ENCODE peak calls at places on chromosomes 4 and X, in eight cellular contexts. One of them, this sample, is unnamed.
A peak's percentile ranks its signal among the peaks of the same experiment; 100 is the strongest.

GRCh38 chr4:108116423-108117168 is 52.1 kb downstream of the LEF1 start:
- ATAC-seq in activated naive CD4-positive, alpha-beta T cell treated with anti-CD3 and anti-CD28 coated beads, Interleukin-2, amount 50 U/mL, for 72 hours: peak; percentile 78
- ATAC-seq in A549: no peak
- ATAC-seq in left lung: peak; percentile 22
- ATAC-seq in activated CD8-positive, alpha-beta T cell treated with anti-CD3 and anti-CD28 coated beads, Interleukin-2, amount 10 ng/mL, durations not matched to agents 7 days and 5 days: peak; percentile 28
- ATAC-seq in aorta: peak; percentile 51
- ATAC-seq in IMR-90: no peak
- ATAC-seq in activated CD4-positive, CD25-positive, alpha-beta regulatory T cell treated with anti-CD3 and anti-CD28 coated beads, Interleukin-2, amount 50 U/mL, for 24 hours: peak; percentile 59
- ATAC-seq in this sample: no peak

GRCh38 chr4:5863461-5864113 is 29.3 kb downstream of the CRMP1 start:
- ATAC-seq in activated naive CD4-positive, alpha-beta T cell treated with anti-CD3 and anti-CD28 coated beads, Interleukin-2, amount 50 U/mL, for 72 hours: peak; percentile 92
- ATAC-seq in A549: peak; percentile 84
- ATAC-seq in left lung: peak; percentile 33
- ATAC-seq in activated CD8-positive, alpha-beta T cell treated with anti-CD3 and anti-CD28 coated beads, Interleukin-2, amount 10 ng/mL, durations not matched to agents 7 days and 5 days: peak; percentile 74
- ATAC-seq in aorta: no peak
- ATAC-seq in IMR-90: peak; percentile 93
- ATAC-seq in activated CD4-positive, CD25-positive, alpha-beta regulatory T cell treated with anti-CD3 and anti-CD28 coated beads, Interleukin-2, amount 50 U/mL, for 24 hours: peak; percentile 87
- ATAC-seq in this sample: no peak

GRCh38 chr4:1660948-1661677 is 23.0 kb downstream of the FAM53A start:
- ATAC-seq in activated naive CD4-positive, alpha-beta T cell treated with anti-CD3 and anti-CD28 coated beads, Interleukin-2, amount 50 U/mL, for 72 hours: no peak
- ATAC-seq in A549: no peak
- ATAC-seq in left lung: no peak
- ATAC-seq in activated CD8-positive, alpha-beta T cell treated with anti-CD3 and anti-CD28 coated beads, Interleukin-2, amount 10 ng/mL, durations not matched to agents 7 days and 5 days: no peak
- ATAC-seq in aorta: no peak
- ATAC-seq in IMR-90: no peak
- ATAC-seq in activated CD4-positive, CD25-positive, alpha-beta regulatory T cell treated with anti-CD3 and anti-CD28 coated beads, Interleukin-2, amount 50 U/mL, for 24 hours: no peak
- ATAC-seq in this sample: no peak

GRCh38 chrX:124343016-124343415 is 3.3 kb upstream of the SH2D1A start:
- ATAC-seq in activated naive CD4-positive, alpha-beta T cell treated with anti-CD3 and anti-CD28 coated beads, Interleukin-2, amount 50 U/mL, for 72 hours: peak; percentile 6
- ATAC-seq in A549: no peak
- ATAC-seq in left lung: no peak
- ATAC-seq in activated CD8-positive, alpha-beta T cell treated with anti-CD3 and anti-CD28 coated beads, Interleukin-2, amount 10 ng/mL, durations not matched to agents 7 days and 5 days: no peak
- ATAC-seq in aorta: no peak
- ATAC-seq in IMR-90: no peak
- ATAC-seq in activated CD4-positive, CD25-positive, alpha-beta regulatory T cell treated with anti-CD3 and anti-CD28 coated beads, Interleukin-2, amount 50 U/mL, for 24 hours: no peak
- ATAC-seq in this sample: no peak

GRCh38 chrX:46953597-46953996 is 41.4 kb downstream of the JADE3 start:
- ATAC-seq in activated naive CD4-positive, alpha-beta T cell treated with anti-CD3 and anti-CD28 coated beads, Interleukin-2, amount 50 U/mL, for 72 hours: no peak
- ATAC-seq in A549: no peak
- ATAC-seq in left lung: no peak
- ATAC-seq in activated CD8-positive, alpha-beta T cell treated with anti-CD3 and anti-CD28 coated beads, Interleukin-2, amount 10 ng/mL, durations not matched to agents 7 days and 5 days: no peak
- ATAC-seq in aorta: no peak
- ATAC-seq in IMR-90: peak; percentile 29
- ATAC-seq in activated CD4-positive, CD25-positive, alpha-beta regulatory T cell treated with anti-CD3 and anti-CD28 coated beads, Interleukin-2, amount 50 U/mL, for 24 hours: no peak
- ATAC-seq in this sample: no peak

GRCh38 chrX:23765449-23765848 is 17.5 kb upstream of the SAT1 start:
- ATAC-seq in activated naive CD4-positive, alpha-beta T cell treated with anti-CD3 and anti-CD28 coated beads, Interleukin-2, amount 50 U/mL, for 72 hours: no peak
- ATAC-seq in A549: peak; percentile 30
- ATAC-seq in left lung: no peak
- ATAC-seq in activated CD8-positive, alpha-beta T cell treated with anti-CD3 and anti-CD28 coated beads, Interleukin-2, amount 10 ng/mL, durations not matched to agents 7 days and 5 days: no peak
- ATAC-seq in aorta: no peak
- ATAC-seq in IMR-90: no peak
- ATAC-seq in activated CD4-positive, CD25-positive, alpha-beta regulatory T cell treated with anti-CD3 and anti-CD28 coated beads, Interleukin-2, amount 50 U/mL, for 24 hours: no peak
- ATAC-seq in this sample: no peak

GRCh38 chr4:67873116-67873515 is 10.7 kb downstream of the TMPRSS11D start:
- ATAC-seq in activated naive CD4-positive, alpha-beta T cell treated with anti-CD3 and anti-CD28 coated beads, Interleukin-2, amount 50 U/mL, for 72 hours: no peak
- ATAC-seq in A549: no peak
- ATAC-seq in left lung: no peak
- ATAC-seq in activated CD8-positive, alpha-beta T cell treated with anti-CD3 and anti-CD28 coated beads, Interleukin-2, amount 10 ng/mL, durations not matched to agents 7 days and 5 days: no peak
- ATAC-seq in aorta: no peak
- ATAC-seq in IMR-90: no peak
- ATAC-seq in activated CD4-positive, CD25-positive, alpha-beta regulatory T cell treated with anti-CD3 and anti-CD28 coated beads, Interleukin-2, amount 50 U/mL, for 24 hours: no peak
- ATAC-seq in this sample: no peak

GRCh38 chr4:39045791-39046221 is 13.6 kb upstream of the TMEM156 start:
- ATAC-seq in activated naive CD4-positive, alpha-beta T cell treated with anti-CD3 and anti-CD28 coated beads, Interleukin-2, amount 50 U/mL, for 72 hours: no peak
- ATAC-seq in A549: no peak
- ATAC-seq in left lung: no peak
- ATAC-seq in activated CD8-positive, alpha-beta T cell treated with anti-CD3 and anti-CD28 coated beads, Interleukin-2, amount 10 ng/mL, durations not matched to agents 7 days and 5 days: no peak
- ATAC-seq in aorta: no peak
- ATAC-seq in IMR-90: no peak
- ATAC-seq in activated CD4-positive, CD25-positive, alpha-beta regulatory T cell treated with anti-CD3 and anti-CD28 coated beads, Interleukin-2, amount 50 U/mL, for 24 hours: no peak
- ATAC-seq in this sample: no peak